ENCODE peak calls at places on chromosome 17, in ten cellular contexts. A, F, X, E, T, H, K, W, Y and B are unnamed samples.

GRCh38 chr17:82948081-82948511 is 108.3 kb upstream of the ZNF750 start:
- DNase-seq in A (no peak), F (no peak), X (no peak), E (no peak), T (no peak), H (no peak), K (no peak), W (no peak), Y (no peak), B (no peak)

GRCh38 chr17:73786286-73786743 is 142.1 kb upstream of the SDK2 start:
- DNase-seq in A (peak; percentile 54), F (no peak), X (no peak), E (no peak), T (no peak), H (no peak), K (no peak), W (no peak), Y (no peak), B (no peak)

GRCh38 chr17:80047176-80047575 is 10.7 kb downstream of the CCDC40 start:
- DNase-seq in A (no peak), F (no peak), X (no peak), E (no peak), T (no peak), H (no peak), K (no peak), W (no peak), Y (no peak), B (no peak)

GRCh38 chr17:47654991-47655390 is 5.3 kb downstream of the KPNB1 start:
- DNase-seq in A (no peak), F (no peak), X (peak; percentile 24), E (no peak), T (no peak), H (no peak), K (no peak), W (no peak), Y (no peak), B (no peak)

GRCh38 chr17:82948957-82949356 is 109.1 kb upstream of the ZNF750 start:
- DNase-seq in A (no peak), F (no peak), X (no peak), E (no peak), T (no peak), H (no peak), K (no peak), W (no peak), Y (no peak), B (no peak)

GRCh38 chr17:6035801-6036394 is 34.3 kb upstream of the WSCD1 start:
- DNase-seq in A (no peak), F (no peak), X (no peak), E (peak; percentile 35), T (no peak), H (no peak), K (no peak), W (no peak), Y (no peak), B (no peak)

GRCh38 chr17:81453049-81453448 is 57.8 kb downstream of the BAHCC1 start:
- DNase-seq in A (no peak), F (no peak), X (no peak), E (no peak), T (no peak), H (no peak), K (no peak), W (no peak), Y (no peak), B (no peak)

GRCh38 chr17:49365667-49366066 is 3.6 kb upstream of the ZNF652 start:
- DNase-seq in A (peak; percentile 70), F (peak; percentile 35), X (peak; percentile 39), E (peak; percentile 26), T (no peak), H (peak; percentile 41), K (peak; percentile 10), W (peak; percentile 64), Y (peak; percentile 65), B (peak; percentile 34)

GRCh38 chr17:63189082-63189481 is 223.0 kb downstream of the TANC2 start:
- DNase-seq in A (peak; percentile 25), F (no peak), X (no peak), E (no peak), T (peak; percentile 43), H (no peak), K (no peak), W (no peak), Y (no peak), B (peak; percentile 54)